ENCODE peak calls at places on chromosomes 11 and 22, in ten cellular contexts. X is SJCRH30; U is naive thymus-derived CD8-positive, alpha-beta T cell; R is SHP77 treated with DMSO at 0.1 percent for 48 hours; E is neural crest cell; I is effector CD8-positive, alpha-beta T cell; V is NCI-H2081; Q is lower lobe of right lung; C is thoracic aorta; W is fibroblast of pulmonary artery. K is an unnamed sample.

GRCh38 chr22:32707971-32708370 is 93.5 kb upstream of the TIMP3 start:
- DNase-seq in X (no peak), U (no peak), R (no peak), E (no peak), I (no peak), V (no peak), Q (no peak), C (no peak), W (no peak), K (no peak)

GRCh38 chr22:46010951-46011626 is 34.1 kb upstream of the WNT7B start:
- DNase-seq in X (peak), U (no peak), R (peak), E (no peak), I (no peak), V (no peak), Q (peak), C (no peak), W (no peak), K (no peak)

GRCh38 chr11:65488273-65489058 is 10.4 kb upstream of the MALAT1 start:
- DNase-seq in X (peak), U (no peak), R (no peak), E (no peak), I (no peak), V (no peak), Q (no peak), C (no peak), W (peak), K (no peak)

GRCh38 chr11:18235394-18235926 is 1.1 kb downstream of the SAA4 start:
- DNase-seq in X (no peak), U (no peak), R (no peak), E (no peak), I (no peak), V (no peak), Q (no peak), C (no peak), W (no peak), K (no peak)

GRCh38 chr22:31099841-31100761 is 7.3 kb downstream of the SELENOM start:
- DNase-seq in X (no peak), U (no peak), R (no peak), E (no peak), I (no peak), V (no peak), Q (no peak), C (no peak), W (no peak), K (no peak)

GRCh38 chr22:46002757-46003270 is 25.9 kb upstream of the WNT7B start:
- DNase-seq in X (peak), U (no peak), R (no peak), E (no peak), I (no peak), V (no peak), Q (peak), C (no peak), W (peak), K (no peak)

GRCh38 chr11:108902027-108902469 is 237.2 kb downstream of the DDX10 start:
- DNase-seq in X (no peak), U (no peak), R (no peak), E (no peak), I (no peak), V (no peak), Q (no peak), C (no peak), W (no peak), K (no peak)

GRCh38 chr11:94768602-94769511 is 701 bp downstream of the AMOTL1 start:
- DNase-seq in X (peak), U (no peak), R (no peak), E (peak), I (no peak), V (peak), Q (peak), C (no peak), W (peak), K (no peak)

GRCh38 chr22:41197808-41198585 is 7.1 kb upstream of the L3MBTL2 start:
- DNase-seq in X (peak), U (no peak), R (peak), E (no peak), I (peak), V (no peak), Q (peak), C (no peak), W (no peak), K (peak)

GRCh38 chr11:79083346-79083745 is 357.5 kb downstream of the TENM4 start:
- DNase-seq in X (no peak), U (no peak), R (no peak), E (no peak), I (no peak), V (no peak), Q (no peak), C (no peak), W (peak), K (no peak)

GRCh38 chr11:9210922-9211320 is 54.2 kb downstream of the DENND5A start:
- DNase-seq in X (no peak), U (no peak), R (no peak), E (no peak), I (no peak), V (no peak), Q (no peak), C (no peak), W (no peak), K (no peak)

GRCh38 chr11:103317118-103317517 is 207.9 kb downstream of the DYNC2H1 start:
- DNase-seq in X (no peak), U (no peak), R (no peak), E (no peak), I (no peak), V (no peak), Q (no peak), C (no peak), W (peak), K (no peak)

GRCh38 chr11:64685536-64685935 is 37.5 kb downstream of the NRXN2 start:
- DNase-seq in X (no peak), U (no peak), R (no peak), E (no peak), I (no peak), V (no peak), Q (no peak), C (no peak), W (no peak), K (no peak)

GRCh38 chr22:43888740-43889139 is 3.1 kb downstream of the PNPLA5 start:
- DNase-seq in X (no peak), U (no peak), R (no peak), E (no peak), I (no peak), V (no peak), Q (no peak), C (no peak), W (no peak), K (no peak)

GRCh38 chr11:131685906-131686305 is 315.5 kb downstream of the NTM start:
- DNase-seq in X (no peak), U (no peak), R (no peak), E (no peak), I (no peak), V (no peak), Q (no peak), C (no peak), W (no peak), K (no peak)

GRCh38 chr11:125227151-125227550 is 62.6 kb downstream of the PKNOX2 start:
- DNase-seq in X (no peak), U (no peak), R (no peak), E (no peak), I (no peak), V (no peak), Q (no peak), C (no peak), W (no peak), K (no peak)

GRCh38 chr11:116665523-116665922 is 107.3 kb downstream of the BUD13 start:
- DNase-seq in X (no peak), U (no peak), R (no peak), E (no peak), I (no peak), V (no peak), Q (no peak), C (no peak), W (no peak), K (no peak)

GRCh38 chr22:20093437-20093836 is 13.4 kb downstream of the DGCR8 start:
- DNase-seq in X (no peak), U (no peak), R (no peak), E (no peak), I (no peak), V (no peak), Q (peak), C (peak), W (no peak), K (no peak)

GRCh38 chr11:118082880-118083543 is 3.8 kb downstream of the SMIM35 start:
- DNase-seq in X (no peak), U (no peak), R (no peak), E (peak), I (no peak), V (no peak), Q (no peak), C (no peak), W (no peak), K (no peak)

GRCh38 chr11:126988655-126989054 is 11.9 kb downstream of the KIRREL3 start:
- DNase-seq in X (no peak), U (no peak), R (no peak), E (no peak), I (no peak), V (no peak), Q (no peak), C (no peak), W (no peak), K (no peak)

GRCh38 chr22:41469218-41469851 is 418 bp downstream of the ACO2 start:
- DNase-seq in X (no peak), U (no peak), R (no peak), E (no peak), I (peak), V (no peak), Q (no peak), C (no peak), W (no peak), K (no peak)

GRCh38 chr11:95453616-95454118 is 222.7 kb upstream of the SESN3 start:
- DNase-seq in X (peak), U (no peak), R (no peak), E (no peak), I (no peak), V (peak), Q (peak), C (peak), W (peak), K (no peak)

GRCh38 chr22:18000441-18001039 is 23.8 kb downstream of the MICAL3 start:
- DNase-seq in X (peak), U (peak), R (no peak), E (peak), I (peak), V (no peak), Q (no peak), C (no peak), W (no peak), K (no peak)

GRCh38 chr22:28670691-28671261 is 8.9 kb downstream of the TTC28 start:
- DNase-seq in X (no peak), U (no peak), R (no peak), E (no peak), I (no peak), V (no peak), Q (no peak), C (no peak), W (no peak), K (no peak)

GRCh38 chr11:110095554-110095953 is 2.4 kb downstream of the ZC3H12C start:
- DNase-seq in X (no peak), U (no peak), R (no peak), E (no peak), I (no peak), V (no peak), Q (no peak), C (no peak), W (no peak), K (no peak)

GRCh38 chr11:46120711-46121327 is 435 bp downstream of the PHF21A start:
- DNase-seq in X (peak), U (no peak), R (peak), E (peak), I (no peak), V (peak), Q (peak), C (no peak), W (peak), K (peak)

GRCh38 chr22:37196539-37197450 is 8.7 kb upstream of the C1QTNF6 start:
- DNase-seq in X (no peak), U (no peak), R (no peak), E (no peak), I (no peak), V (no peak), Q (peak), C (no peak), W (peak), K (no peak)

K was measured in T follicular helper cell.